ENCODE peak calls at places on chromosomes 2 and 18, in ten cellular contexts. Z, N, F, H, O, M, L, I, X and Q are unnamed samples.

GRCh38 chr2:176582990-176583481 is 313.8 kb downstream of the MTX2 start:
- DNase-seq in F (peak; percentile 99), H (peak; percentile 63), O (peak; percentile 96), Z (peak; percentile 91), N (no peak), M (peak; percentile 89), I (peak; percentile 97), X (peak; percentile 74), L (peak; percentile 91), Q (no peak)

GRCh38 chr18:75112486-75113096 is 96.3 kb downstream of the PTGR3 start:
- DNase-seq in H (no peak), L (no peak), F (no peak), N (no peak), X (no peak), I (no peak), O (no peak), Z (no peak), M (no peak), Q (peak; percentile 38)

GRCh38 chr18:39244242-39244641 is 1678.6 kb upstream of the CELF4 start:
- DNase-seq in N (no peak), M (no peak), I (no peak), O (no peak), X (no peak), Z (no peak), L (no peak), H (no peak), F (no peak), Q (no peak)

GRCh38 chr18:32956591-32957310 is 183.9 kb upstream of the KLHL14 start:
- DNase-seq in Z (peak; percentile 70), F (peak; percentile 80), O (peak; percentile 85), X (peak; percentile 2), H (no peak), M (peak; percentile 43), L (peak; percentile 5), N (no peak), I (peak; percentile 18), Q (no peak)

GRCh38 chr2:207390302-207391095 is 139.3 kb upstream of the CREB1 start:
- DNase-seq in H (no peak), M (no peak), I (no peak), L (no peak), N (no peak), Z (no peak), X (no peak), F (no peak), O (no peak), Q (no peak)

GRCh38 chr2:9797681-9798556 is 45.4 kb upstream of the TAF1B start:
- DNase-seq in X (no peak), Z (no peak), O (no peak), H (no peak), L (peak; percentile 65), I (no peak), F (no peak), M (peak; percentile 67), N (no peak), Q (no peak)

GRCh38 chr2:41496908-41497307 is 550.9 kb upstream of the PKDCC start:
- DNase-seq in F (no peak), X (no peak), Z (no peak), H (peak; percentile 13), M (no peak), O (no peak), N (no peak), L (no peak), I (no peak), Q (no peak)

GRCh38 chr2:11450791-11451190 is 15.2 kb downstream of the E2F6 start:
- DNase-seq in H (no peak), Z (no peak), L (no peak), I (no peak), F (no peak), O (no peak), N (no peak), X (no peak), M (no peak), Q (peak; percentile 56)

GRCh38 chr2:74439373-74440004 is 2.2 kb downstream of the RTKN start:
- DNase-seq in F (no peak), X (no peak), M (no peak), Z (no peak), H (no peak), L (no peak), N (no peak), O (no peak), I (no peak), Q (no peak)

GRCh38 chr2:9780368-9781130 is 62.7 kb upstream of the TAF1B start:
- DNase-seq in I (no peak), F (no peak), X (no peak), M (peak; percentile 57), O (no peak), N (peak; percentile 29), L (peak; percentile 47), H (no peak), Z (no peak), Q (no peak)

GRCh38 chr2:114089636-114090325 is 199.9 kb downstream of the ACTR3 start:
- DNase-seq in N (no peak), F (peak; percentile 4), Z (no peak), X (no peak), L (no peak), O (no peak), M (peak; percentile 11), I (no peak), H (no peak), Q (no peak)

GRCh38 chr2:163852616-163853015 is 116.8 kb upstream of the FIGN start:
- DNase-seq in F (no peak), X (no peak), Z (no peak), O (peak; percentile 16), L (no peak), M (no peak), H (no peak), N (no peak), I (no peak), Q (no peak)

DNA sequence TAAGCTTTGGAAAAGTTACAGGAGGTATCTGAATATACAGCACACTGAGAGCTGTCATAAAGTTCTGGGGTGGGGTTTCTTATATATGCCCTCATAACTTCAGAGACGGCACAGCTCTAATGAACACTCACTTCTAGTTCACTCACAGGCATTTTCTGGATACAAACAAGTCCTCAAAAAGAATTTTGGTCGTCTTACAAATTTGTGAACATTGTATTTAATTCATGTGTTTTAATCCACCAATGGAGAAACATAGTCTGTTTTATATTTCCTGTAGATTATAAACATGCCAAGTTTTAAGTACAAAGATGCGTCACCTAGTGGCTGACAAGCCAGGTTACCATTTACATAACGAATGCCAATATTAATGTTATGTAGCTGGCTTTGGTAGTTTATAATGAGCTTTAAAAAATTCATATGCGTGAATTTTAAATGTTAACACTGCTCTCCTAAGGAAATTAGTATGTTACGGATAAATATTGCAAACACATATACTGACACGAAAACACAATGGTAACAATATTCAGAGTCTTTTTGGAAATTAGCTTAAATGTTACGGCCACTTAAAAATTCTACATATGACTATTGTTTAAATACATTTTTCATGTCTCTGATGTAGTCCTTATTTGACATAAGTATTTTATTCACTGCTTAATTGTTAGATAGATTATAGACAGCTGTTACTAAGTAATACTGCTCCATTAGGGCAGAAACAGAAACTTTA is 2.5 kb downstream of the COL3A1 start:
- DNase-seq in I (peak; percentile 81), H (peak; percentile 77), N (no peak), Z (peak; percentile 81), O (peak; percentile 54), L (no peak), F (peak; percentile 54), M (no peak), X (no peak), Q (no peak)
- TF ChIP-seq CTCF in I (peak; percentile 71), H (peak; percentile 83), N (no peak), Z (peak; percentile 71), O (peak; percentile 49), L (no peak), F (peak; percentile 43), M (no peak), X (peak; percentile 69), Q (peak; percentile 73)

DNA sequence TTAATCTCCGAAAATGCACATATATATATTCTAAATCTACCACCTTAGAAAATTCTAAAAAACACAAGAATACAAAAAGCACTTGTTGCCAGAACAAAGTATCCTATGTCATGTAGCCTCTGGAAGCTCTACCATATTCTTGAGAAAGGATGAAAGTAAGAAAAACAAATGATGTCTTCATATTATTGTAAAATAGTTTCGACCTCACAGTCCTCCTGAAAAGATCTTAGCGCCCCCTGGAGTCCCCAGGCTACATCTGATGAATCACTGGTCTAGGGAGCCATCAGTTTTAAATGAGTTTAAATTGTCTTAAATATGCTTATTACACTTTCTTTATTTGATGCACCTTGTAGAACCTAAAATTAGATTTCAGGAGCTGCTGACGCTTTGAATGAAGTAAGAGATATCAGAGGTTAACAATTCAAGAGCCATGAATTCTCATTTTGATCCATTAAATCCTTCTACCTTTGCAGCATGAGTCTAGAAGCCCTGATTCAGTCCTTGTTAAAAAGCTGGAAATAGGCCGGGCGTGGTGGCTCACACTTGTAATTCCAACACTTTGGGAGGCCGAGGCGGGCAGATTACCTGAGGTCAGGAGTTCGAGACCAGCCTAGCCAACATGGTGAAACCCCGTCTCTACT is 138.8 kb downstream of the MCFD2 start:
- DNase-seq in M (peak; percentile 81), Z (peak; percentile 80), L (peak; percentile 46), N (peak; percentile 53), H (peak; percentile 76), O (peak; percentile 81), X (no peak), I (peak; percentile 79), F (peak; percentile 67), Q (no peak)
- TF ChIP-seq CTCF in M (peak; percentile 55), Z (peak; percentile 83), L (peak; percentile 64), N (peak; percentile 21), H (peak; percentile 89), O (peak; percentile 78), X (peak; percentile 79), I (peak; percentile 86), F (peak; percentile 68), Q (peak; percentile 75)

GRCh38 chr2:186991766-186992417 is 142.9 kb upstream of the ZSWIM2 start:
- DNase-seq in N (no peak), H (no peak), X (no peak), F (no peak), O (peak; percentile 30), L (no peak), Z (peak; percentile 39), I (no peak), M (no peak), Q (no peak)
- TF ChIP-seq CTCF in N (no peak), H (peak; percentile 50), X (no peak), F (no peak), O (no peak), L (no peak), Z (peak; percentile 20), I (no peak), M (no peak), Q (peak; percentile 37)

DNA sequence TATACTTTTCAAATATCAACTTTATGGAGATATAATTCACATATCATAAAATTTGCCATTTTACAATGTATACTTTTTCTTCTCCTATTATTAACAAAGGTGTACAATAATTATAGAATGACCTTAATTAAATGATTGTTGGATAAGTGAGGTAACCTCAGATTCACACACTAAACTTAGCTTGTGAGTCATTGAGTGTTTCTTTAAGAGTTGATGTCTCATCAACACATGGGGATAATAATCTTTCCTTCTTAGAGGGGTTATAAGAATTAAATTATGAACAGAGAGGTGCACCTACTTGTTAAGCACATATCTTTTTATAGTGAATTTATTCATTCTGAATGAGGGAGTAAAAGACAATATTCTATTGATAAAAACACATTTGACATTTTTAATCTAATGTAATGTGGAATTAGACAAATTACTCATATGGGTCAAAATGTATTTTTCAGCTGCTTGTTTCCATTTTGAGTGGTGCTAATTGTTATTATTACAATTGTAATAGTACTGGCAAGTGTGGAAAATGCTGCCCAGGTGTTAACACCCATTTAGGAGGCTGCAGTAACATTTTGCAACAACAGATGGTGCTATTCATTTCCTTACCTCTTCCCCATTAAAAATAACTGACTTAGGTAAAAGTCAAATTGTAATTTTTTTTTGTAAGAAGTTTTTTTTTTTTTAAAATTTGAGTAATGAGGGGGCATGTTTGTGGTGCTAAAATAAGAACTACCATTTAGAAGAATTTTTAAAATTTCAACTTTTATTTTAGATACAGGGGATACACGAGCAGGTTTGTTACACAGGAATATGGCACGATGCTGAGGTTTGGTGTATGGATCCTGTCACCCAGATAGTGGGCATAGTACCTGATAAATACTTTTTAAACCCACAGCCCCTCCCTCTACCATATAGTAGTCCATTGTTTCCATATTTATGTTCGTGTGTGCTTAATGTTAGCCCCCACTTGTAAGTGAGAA is 32.1 kb upstream of the DYNAP start:
- DNase-seq in H (peak; percentile 12), I (peak; percentile 3), F (peak; percentile 3), Z (peak; percentile 32), N (no peak), M (peak; percentile 60), X (no peak), O (peak; percentile 13), L (peak; percentile 4), Q (no peak)
- TF ChIP-seq CTCF in H (peak; percentile 71), I (peak; percentile 57), F (peak; percentile 40), Z (peak; percentile 75), N (peak; percentile 69), M (peak; percentile 63), X (peak; percentile 71), O (peak; percentile 73), L (peak; percentile 73), Q (peak; percentile 68)